ENCODE peak calls at places on chromosomes 12 and 14, in five cellular contexts. J, O, Z, Y and Q are unnamed samples.

GRCh38 chr14:68807987-68808386 is 15.1 kb upstream of the ZFP36L1 start:
- DNase-seq in Y (no peak), O (no peak), Z (no peak), J (no peak), Q (no peak)

GRCh38 chr14:64800000-64800399 is 79.7 kb downstream of the SPTB start:
- DNase-seq in Z (no peak), J (peak), O (no peak), Y (peak), Q (no peak)

GRCh38 chr12:93156091-93156490 is 221.6 kb upstream of the NUDT4 start:
- DNase-seq in Z (no peak), O (no peak), Y (no peak), J (no peak), Q (no peak)

GRCh38 chr14:82345149-82345548 is 811.5 kb upstream of the SEL1L start:
- DNase-seq in O (no peak), Z (no peak), Y (no peak), J (no peak), Q (no peak)

GRCh38 chr12:30902606-30903005 is 23.9 kb upstream of the TSPAN11 start:
- DNase-seq in Z (no peak), J (peak), O (no peak), Y (no peak), Q (no peak)

GRCh38 chr12:80053048-80053790 is 46.1 kb upstream of the OTOGL start:
- DNase-seq in Z (no peak), Y (no peak), J (peak), O (no peak), Q (no peak)

GRCh38 chr12:4960030-4960429 is 50.3 kb downstream of the KCNA1 start:
- DNase-seq in J (no peak), Y (no peak), Z (no peak), O (no peak), Q (no peak)

GRCh38 chr14:104657563-104658324 is 31.7 kb upstream of the INF2 start:
- DNase-seq in Y (no peak), O (peak), J (no peak), Z (no peak), Q (peak)

GRCh38 chr14:30317729-30318128 is 241.2 kb upstream of the G2E3 start:
- DNase-seq in J (no peak), O (no peak), Z (no peak), Y (no peak), Q (no peak)

GRCh38 chr12:3614806-3615466 is 123.9 kb downstream of the PRMT8 start:
- DNase-seq in J (no peak), Z (no peak), Y (no peak), O (no peak), Q (no peak)

GRCh38 chr12:7934560-7935463 is 1.2 kb downstream of the SLC2A3 start:
- DNase-seq in O (no peak), J (no peak), Z (no peak), Y (no peak), Q (no peak)

GRCh38 chr12:92185052-92185451 is 39.4 kb upstream of the BTG1 start:
- DNase-seq in J (no peak), O (no peak), Z (no peak), Y (no peak), Q (peak)

GRCh38 chr12:12673296-12673695 is 22.7 kb downstream of the GPR19 start:
- DNase-seq in J (no peak), O (no peak), Z (peak), Y (no peak), Q (no peak)

GRCh38 chr12:12210983-12211382 is 55.9 kb downstream of the LRP6 start:
- DNase-seq in J (no peak), Y (no peak), O (no peak), Z (peak), Q (no peak)